ENCODE peak calls at places on chromosomes 5 and 9, in eight cellular contexts. O is posterior cingulate gyrus; W is stimulated activated CD4-positive, alpha-beta T cell treated with anti-CD3 and anti-CD28 coated beads, Interleukin-1b, Interleukin-23, amount 100 ng/mL, for 4 hours; T is HT1080; C is GM23338; Z is smooth muscle cell of the brain vasculature; H is BJ; D is stromal cell of bone marrow. N is an unnamed sample.

GRCh38 chr9:105148328-105149006 is 96.0 kb upstream of the SLC44A1 start:
- DNase-seq in O (no peak), T (no peak), H (no peak), W (no peak), C (peak), Z (no peak), D (no peak), N (no peak)

GRCh38 chr9:100206899-100207298 is 107.9 kb downstream of the INVS start:
- DNase-seq in T (peak), O (no peak), W (no peak), C (no peak), D (no peak), Z (no peak), H (no peak), N (no peak)

GRCh38 chr9:125633116-125633743 is 73.8 kb downstream of the MAPKAP1 start:
- DNase-seq in T (no peak), Z (no peak), H (no peak), C (no peak), D (no peak), O (no peak), W (no peak), N (no peak)

GRCh38 chr9:77453857-77454647 is 194.1 kb downstream of the GNA14 start:
- DNase-seq in T (no peak), H (no peak), D (no peak), Z (no peak), W (no peak), O (no peak), C (no peak), N (no peak)

GRCh38 chr9:112065781-112066606 is 109.1 kb downstream of the SUSD1 start:
- DNase-seq in W (no peak), H (peak), O (no peak), T (no peak), Z (no peak), C (peak), D (no peak), N (no peak)

GRCh38 chr5:36875789-36876388 is 680 bp upstream of the NIPBL start:
- DNase-seq in D (peak), C (peak), T (peak), W (peak), O (peak), H (no peak), Z (peak), N (peak)

GRCh38 chr9:128136816-128137793 is 9.6 kb upstream of the PTGES2 start:
- DNase-seq in C (no peak), T (peak), W (no peak), Z (no peak), H (no peak), D (no peak), O (no peak), N (no peak)

GRCh38 chr5:4576161-4576748 is 563.9 kb upstream of the ADAMTS16 start:
- DNase-seq in Z (no peak), D (no peak), C (no peak), W (no peak), T (peak), H (no peak), O (no peak), N (no peak)

GRCh38 chr9:76699966-76700365 is 64.3 kb upstream of the PCA3 start:
- DNase-seq in T (peak), Z (no peak), C (no peak), W (no peak), D (peak), H (peak), O (no peak), N (no peak)

GRCh38 chr5:52134013-52134650 is 653.6 kb upstream of the ITGA1 start:
- DNase-seq in C (no peak), W (no peak), Z (no peak), H (no peak), T (no peak), O (no peak), D (no peak), N (no peak)

GRCh38 chr5:55577353-55578060 is 42.7 kb upstream of the PLPP1 start:
- DNase-seq in T (no peak), Z (no peak), D (peak), O (no peak), H (no peak), C (no peak), W (no peak), N (no peak)

GRCh38 chr9:134987906-134988700 is 70.4 kb upstream of the FCN1 start:
- DNase-seq in T (no peak), H (no peak), O (no peak), D (no peak), W (no peak), Z (no peak), C (no peak), N (no peak)

N was measured in stimulated activated CD8-positive, alpha-beta memory T cell treated with anti-CD3 and anti-CD28 coated beads, Interleukin-2, amount 100 ng/mL, for 48 hours.